ENCODE peak calls at places on chromosomes 12 and 14, in five cellular contexts. W is HCT116, I is K562, V is H1, O is endothelial cell of umbilical vein. S is an unnamed sample.

GRCh38 chr14:74501135-74501614 is 7.6 kb downstream of the ISCA2 start:
- DNase-seq in W (no peak), I (peak; percentile 27), V (peak; percentile 56), O (peak; percentile 62), S (no peak)

GRCh38 chr14:82345149-82345548 is 811.5 kb upstream of the SEL1L start:
- DNase-seq in W (no peak), I (no peak), V (no peak), O (no peak), S (no peak)

GRCh38 chr14:75831455-75831854 is 150.3 kb downstream of the TGFB3 start:
- DNase-seq in W (no peak), I (peak; percentile 50), V (no peak), O (no peak), S (no peak)

GRCh38 chr14:101122855-101123129 is 219.3 kb upstream of the RTL1 start:
- DNase-seq in W (no peak), I (no peak), V (no peak), O (no peak), S (no peak)

GRCh38 chr14:34340226-34340625 is 121.8 kb downstream of the SPTSSA start:
- DNase-seq in W (no peak), I (no peak), V (no peak), O (no peak), S (no peak)

GRCh38 chr14:90273532-90273931 is 17.2 kb downstream of the PSMC1 start:
- DNase-seq in W (no peak), I (no peak), V (no peak), O (peak; percentile 66), S (no peak)

GRCh38 chr12:71426648-71427047 is 12.9 kb upstream of the LGR5 start:
- DNase-seq in W (no peak), I (no peak), V (no peak), O (no peak), S (no peak)

GRCh38 chr14:55077691-55078151 is 26.3 kb downstream of the MAPK1IP1L start:
- DNase-seq in W (peak; percentile 92), I (no peak), V (no peak), O (no peak), S (no peak)

GRCh38 chr12:89351489-89352241 is 636 bp downstream of the DUSP6 start:
- DNase-seq in W (no peak), I (no peak), V (no peak), O (no peak), S (no peak)

GRCh38 chr12:114681149-114681849 is 2.7 kb downstream of the TBX3 start:
- DNase-seq in W (no peak), I (no peak), V (no peak), O (no peak), S (no peak)

GRCh38 chr12:76366163-76366562 is 17.9 kb upstream of the BBS10 start:
- DNase-seq in W (no peak), I (no peak), V (no peak), O (no peak), S (no peak)
- H3K79me2 ChIP-seq in W (no peaks in the 10 kb centered on the region), I (no peaks in the 10 kb centered on the region), V (no peaks in the 10 kb centered on the region), O (no peaks in the 10 kb centered on the region), S (no peaks in the 10 kb centered on the region)

DNA sequence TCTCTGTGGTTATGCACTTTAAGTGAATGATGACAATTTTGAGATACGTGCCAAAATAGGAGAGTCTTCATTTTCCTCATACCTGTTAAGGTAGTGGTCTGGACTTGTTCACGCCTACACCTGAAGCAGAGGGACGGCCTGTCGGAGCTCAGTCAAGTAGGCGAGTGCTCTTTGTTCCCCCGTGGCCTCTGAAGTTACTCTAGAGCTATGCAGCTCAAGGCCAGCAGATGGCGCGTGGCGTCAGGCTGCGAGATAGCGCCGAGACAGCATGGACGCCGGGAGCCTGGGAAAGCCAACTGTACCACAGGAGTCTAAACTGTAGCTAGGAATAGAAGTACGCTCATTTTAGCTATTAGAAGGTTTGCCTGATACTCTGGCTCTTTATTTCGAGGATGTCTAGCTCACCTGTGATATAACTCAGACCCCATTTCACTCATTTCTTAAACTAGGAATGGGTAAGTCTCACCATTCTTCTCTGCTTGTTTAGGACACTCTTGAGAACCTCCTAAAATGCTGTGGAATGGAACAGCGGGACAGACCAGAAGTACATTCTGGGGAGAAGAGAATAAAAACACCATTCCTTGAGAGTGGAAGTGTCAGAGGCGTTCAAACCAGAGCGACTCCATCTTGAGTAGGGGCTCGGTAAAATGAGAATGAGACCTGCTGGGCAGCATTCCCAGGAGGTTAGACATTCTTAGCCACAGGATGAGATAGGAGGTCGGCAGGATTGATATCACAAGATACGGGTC is 267.4 kb upstream of the HMGA2 start:
- DNase-seq in W (peak; percentile 80), I (peak; percentile 74), V (peak; percentile 74), O (peak; percentile 88), S (peak; percentile 9)
- TF ChIP-seq POLR2A in W (no peak), I (no peak), V (no peak), O (no peak), S (no peak)

DNA sequence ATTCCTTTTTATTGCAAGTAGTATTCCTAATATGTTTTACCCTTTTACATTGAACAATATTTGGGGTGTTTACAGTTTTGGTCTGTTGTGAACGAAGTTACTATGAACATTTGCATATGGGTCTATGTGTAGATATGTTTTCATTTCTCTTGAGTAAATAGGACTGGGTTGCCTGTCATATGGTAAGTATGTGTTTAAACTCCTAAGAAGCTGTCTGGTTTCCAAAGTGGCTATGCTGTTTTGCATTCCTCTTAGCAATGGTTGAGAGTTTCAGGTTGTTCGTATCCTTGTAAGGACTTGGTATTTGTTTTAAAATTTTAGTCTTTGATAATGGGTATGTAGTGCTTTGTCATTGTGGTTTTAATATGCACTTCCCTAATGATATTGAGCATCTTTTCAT is 6.3 kb downstream of the METAP2 start:
- DNase-seq in W (no peak), I (no peak), V (no peak), O (no peak), S (no peak)
- TF ChIP-seq EZH2 in W (no peak), I (no peak), V (no peak), O (no peak), S (no peak)

DNA sequence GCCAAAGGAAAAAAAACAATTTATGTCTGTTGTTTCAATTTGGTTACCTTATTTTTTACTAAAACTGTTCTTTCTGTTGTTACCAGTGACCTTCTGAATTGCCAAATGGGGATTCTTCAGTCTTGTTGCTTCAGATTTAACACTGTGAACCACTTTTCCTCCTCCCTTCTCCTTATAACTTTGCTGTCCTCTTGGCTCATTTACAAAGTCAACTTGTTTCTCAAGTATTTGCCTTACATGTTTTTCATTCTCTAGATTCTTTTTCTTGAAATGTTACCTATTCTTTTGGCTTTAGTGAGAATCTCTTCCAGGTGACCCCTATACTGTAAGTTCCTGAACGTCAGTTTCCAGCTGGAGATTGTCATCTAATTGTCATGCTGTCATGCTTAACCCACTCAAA is 19.4 kb downstream of the FUT8 start:
- DNase-seq in W (no peak), I (no peak), V (no peak), O (no peak), S (no peak)
- H3K79me2 ChIP-seq in W (peaks cover 19% of the 10 kb centered on the region), I (peaks cover 43% of the 10 kb centered on the region), V (peaks cover 26% of the 10 kb centered on the region), O (peaks cover 39% of the 10 kb centered on the region), S (peaks cover 89% of the 10 kb centered on the region)

DNA sequence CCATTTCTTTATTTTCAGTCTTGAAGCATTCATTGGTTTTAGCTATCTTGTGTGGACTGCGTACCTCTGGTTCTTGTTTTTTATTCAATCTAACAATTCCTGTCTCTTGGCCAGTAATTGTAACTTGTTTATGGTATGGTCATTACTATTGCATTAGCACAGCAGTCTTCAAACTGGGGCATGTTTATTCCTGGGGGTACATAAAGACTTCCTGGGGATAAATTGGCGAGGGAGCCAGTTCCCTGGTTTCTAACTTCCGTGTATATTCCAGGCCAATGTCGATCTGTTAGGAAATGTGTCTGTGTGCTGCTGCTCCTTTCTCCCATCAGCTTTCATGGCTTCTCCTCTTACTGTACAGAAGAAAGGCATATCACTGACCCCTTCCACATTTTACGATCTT is 13.7 kb upstream of the EVL start:
- DNase-seq in W (no peak), I (no peak), V (no peak), O (no peak), S (no peak)
- TF ChIP-seq POLR2A in W (no peak), I (no peak), V (no peak), O (no peak), S (no peak)

GRCh38 chr14:104934380-104934733 is 9.7 kb downstream of the PLD4 start:
- DNase-seq in W (no peak), I (no peak), V (no peak), O (no peak), S (no peak)
- TF ChIP-seq EZH2 in W (no peak), I (no peak), V (no peak), O (no peak), S (no peak)

DNA sequence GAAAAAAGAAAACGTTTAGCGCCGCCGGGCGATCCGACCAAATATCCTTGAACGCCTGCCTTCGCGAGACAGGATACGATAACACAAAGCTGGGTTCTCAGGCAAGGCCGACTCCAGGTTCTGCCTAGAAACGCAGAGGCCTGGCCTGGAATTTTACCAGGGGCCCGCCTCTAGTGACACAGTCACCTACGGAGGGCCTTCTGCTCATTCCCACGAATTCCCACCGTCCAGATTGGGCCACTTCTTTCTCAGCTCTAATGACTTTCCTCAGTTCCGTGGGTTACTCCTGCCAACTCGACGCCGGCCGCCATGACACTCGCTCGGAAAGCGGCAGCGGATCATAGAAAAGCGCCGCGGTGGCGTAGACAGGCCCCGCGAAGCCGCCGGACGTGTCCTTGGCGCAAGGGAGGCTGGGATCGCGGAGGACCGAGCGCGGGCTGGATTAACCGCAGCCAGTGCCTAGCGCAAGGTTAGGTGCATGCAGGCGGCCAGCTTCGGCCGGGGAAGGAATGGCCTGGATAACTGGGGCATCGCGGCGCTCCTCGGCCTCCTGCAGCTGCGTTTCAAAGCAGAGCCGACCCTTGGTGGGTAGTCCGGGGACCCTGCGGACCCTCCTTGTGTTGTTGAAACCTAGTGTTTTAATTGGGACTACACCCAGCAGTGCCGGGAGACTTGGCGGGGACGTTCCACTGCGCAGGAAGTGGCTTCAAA is at the start of gene TRIP11:
- DNase-seq in W (peak; percentile 87), I (peak; percentile 76), V (peak; percentile 74), O (peak; percentile 94), S (peak; percentile 72)
- H3K79me2 ChIP-seq in W (peaks cover 57% of the 10 kb centered on the region), I (peaks cover 54% of the 10 kb centered on the region), V (peaks cover 47% of the 10 kb centered on the region), O (peaks cover 48% of the 10 kb centered on the region), S (peaks cover 56% of the 10 kb centered on the region)

S was measured in GM12878.